ENCODE peak calls at places on chromosomes 11 and 22, in seven cellular contexts. J, L, W, T, D, A and Z are unnamed samples.
A peak's percentile ranks its signal among the peaks of the same experiment; 100 is the strongest.

GRCh38 chr11:45665206-45665932 is at the start of gene CHST1:
- DNase-seq in T (peak; percentile 28), J (peak; percentile 37), A (no peak), D (no peak), W (no peak), L (no peak), Z (no peak)

GRCh38 chr11:65643971-65644370 is 6.1 kb downstream of the SIPA1 start:
- DNase-seq in D (no peak), T (no peak), A (no peak), J (no peak), W (peak; percentile 42), L (no peak), Z (no peak)

GRCh38 chr11:120907971-120908370 is 115.9 kb upstream of the TBCEL start:
- DNase-seq in J (no peak), A (no peak), L (no peak), T (no peak), D (no peak), W (no peak), Z (no peak)

GRCh38 chr11:132284611-132285010 is 914.2 kb downstream of the NTM start:
- DNase-seq in W (no peak), A (no peak), L (no peak), T (no peak), J (no peak), D (no peak), Z (no peak)

GRCh38 chr22:47200273-47201051 is 438.0 kb downstream of the TBC1D22A start:
- DNase-seq in J (no peak), T (no peak), D (no peak), A (no peak), L (no peak), W (no peak), Z (no peak)

GRCh38 chr22:38955926-38956325 is 1.5 kb upstream of the APOBEC3A start:
- DNase-seq in D (no peak), A (no peak), L (no peak), W (no peak), J (no peak), T (no peak), Z (no peak)

GRCh38 chr11:126870021-126870420 is 130.5 kb downstream of the KIRREL3 start:
- DNase-seq in L (no peak), D (no peak), A (no peak), W (no peak), T (peak; percentile 18), J (no peak), Z (no peak)

GRCh38 chr11:57248780-57249383 is 11.8 kb upstream of the APLNR start:
- DNase-seq in T (peak; percentile 67), J (peak; percentile 64), W (peak; percentile 76), D (peak; percentile 11), L (no peak), A (peak; percentile 32), Z (no peak)

GRCh38 chr11:132312616-132313210 is 942.3 kb downstream of the NTM start:
- DNase-seq in A (no peak), J (no peak), L (no peak), W (peak; percentile 21), D (peak; percentile 1), T (no peak), Z (peak; percentile 38)

GRCh38 chr22:31128156-31128555 is 5.4 kb downstream of the INPP5J start:
- DNase-seq in A (no peak), L (no peak), W (no peak), T (no peak), D (no peak), J (no peak), Z (no peak)

GRCh38 chr11:27287205-27287604 is 75.8 kb downstream of the CCDC34 start:
- DNase-seq in D (no peak), T (no peak), J (no peak), A (no peak), W (no peak), L (no peak), Z (no peak)

GRCh38 chr11:76086713-76087635 is 119.3 kb downstream of the WNT11 start:
- DNase-seq in L (peak; percentile 55), W (no peak), T (peak; percentile 67), J (no peak), A (peak; percentile 69), D (no peak), Z (no peak)

GRCh38 chr11:45289369-45289768 is 3.2 kb upstream of the SYT13 start:
- DNase-seq in A (peak; percentile 11), J (no peak), T (peak; percentile 69), W (no peak), L (no peak), D (no peak), Z (no peak)

DNA sequence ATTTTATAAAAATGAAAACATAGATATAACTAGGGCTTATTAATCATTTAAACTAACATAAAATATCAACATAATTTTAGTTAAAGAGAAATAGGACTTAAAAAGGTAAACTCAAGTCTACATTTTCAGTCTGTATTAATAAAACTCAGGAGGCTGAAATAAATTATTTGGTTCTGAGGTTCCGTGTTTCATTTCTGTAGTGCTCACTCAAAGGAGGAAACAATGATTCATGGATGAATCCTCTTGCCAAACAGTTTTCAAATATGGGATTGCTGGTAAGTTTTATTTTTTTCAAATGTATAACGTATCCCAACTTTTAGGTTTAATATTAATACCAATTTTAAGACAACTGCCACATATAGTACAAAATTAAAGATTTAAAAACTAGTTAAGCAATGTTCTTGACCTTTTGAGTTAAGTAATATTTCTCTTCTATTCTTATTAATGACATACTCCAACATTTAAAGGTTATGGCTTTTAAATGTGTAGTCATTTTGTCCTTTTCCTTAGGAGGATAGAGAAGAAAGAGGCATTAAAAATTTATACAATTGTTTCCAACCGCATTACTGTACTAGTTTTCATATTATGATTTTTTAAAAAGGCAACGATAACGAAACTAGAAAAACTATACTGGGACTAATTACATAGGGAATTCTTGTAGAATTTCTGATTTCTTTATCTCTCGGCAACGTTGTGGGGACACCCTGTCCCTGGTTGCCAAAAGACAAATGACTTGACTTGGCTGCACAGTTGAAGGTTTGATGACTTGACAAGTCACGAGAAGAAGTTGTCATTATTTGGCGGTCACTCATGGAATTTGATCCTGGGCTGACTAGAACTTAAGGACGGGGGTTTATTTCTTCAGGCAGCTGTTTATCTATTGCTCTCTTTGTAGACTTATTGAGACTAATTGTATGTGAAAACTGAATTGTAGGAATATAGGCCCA is 69.2 kb upstream of the ADSL start:
- DNase-seq in J (no peak), D (no peak), A (no peak), L (no peak), T (no peak), W (no peak), Z (peak; percentile 26)
- H3K4me3 ChIP-seq in J (peak overlapping the region; percentile 6), D (peak overlapping the region; percentile 6), A (peak overlapping the region; percentile 61), L (peak overlapping the region; percentile 38), T (peak overlapping the region; percentile 57), W (no peak overlapping the region), Z (peak overlapping the region; percentile 36)

DNA sequence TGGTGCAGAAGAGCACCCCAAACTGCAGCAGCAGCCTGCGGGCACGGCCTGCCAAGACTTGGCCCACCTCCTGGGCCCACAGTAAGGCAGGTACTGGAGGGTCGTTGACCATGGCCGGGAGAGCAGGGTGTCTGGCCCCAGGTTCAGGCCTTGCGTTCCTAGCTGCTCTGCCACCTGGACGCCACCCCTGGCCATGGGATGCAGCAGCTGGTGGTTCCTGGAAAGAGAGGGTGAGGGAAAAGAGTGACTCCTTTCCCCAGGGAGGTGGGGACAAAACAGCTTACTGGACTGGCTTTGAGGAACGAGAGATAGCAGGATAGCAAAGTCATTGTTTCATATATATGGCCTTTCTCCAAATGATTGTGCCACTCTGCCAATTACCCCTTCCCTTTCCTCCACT is 1.8 kb downstream of the BSCL2 start:
- DNase-seq in A (no peak), T (no peak), L (no peak), J (no peak), D (no peak), W (no peak), Z (no peak)
- TF ChIP-seq CTCF in A (no peak), T (no peak), L (no peak), J (no peak), D (no peak), W (no peak), Z (no peak)

GRCh38 chr22:40535189-40535512 is 101.4 kb downstream of the MRTFA start:
- DNase-seq in J (no peak), A (no peak), L (no peak), D (no peak), W (no peak), T (no peak), Z (no peak)

GRCh38 chr22:40535642-40536041 is 100.9 kb downstream of the MRTFA start:
- DNase-seq in D (no peak), J (no peak), A (no peak), L (no peak), W (no peak), T (no peak), Z (no peak)

GRCh38 chr22:40531951-40532900 is 104.3 kb downstream of the MRTFA start:
- DNase-seq in W (no peak), A (no peak), J (no peak), L (no peak), D (no peak), T (no peak), Z (no peak)

GRCh38 chr22:40533712-40534378 is 102.7 kb downstream of the MRTFA start:
- DNase-seq in W (no peak), A (no peak), T (peak; percentile 52), L (no peak), J (no peak), D (no peak), Z (no peak)

DNA sequence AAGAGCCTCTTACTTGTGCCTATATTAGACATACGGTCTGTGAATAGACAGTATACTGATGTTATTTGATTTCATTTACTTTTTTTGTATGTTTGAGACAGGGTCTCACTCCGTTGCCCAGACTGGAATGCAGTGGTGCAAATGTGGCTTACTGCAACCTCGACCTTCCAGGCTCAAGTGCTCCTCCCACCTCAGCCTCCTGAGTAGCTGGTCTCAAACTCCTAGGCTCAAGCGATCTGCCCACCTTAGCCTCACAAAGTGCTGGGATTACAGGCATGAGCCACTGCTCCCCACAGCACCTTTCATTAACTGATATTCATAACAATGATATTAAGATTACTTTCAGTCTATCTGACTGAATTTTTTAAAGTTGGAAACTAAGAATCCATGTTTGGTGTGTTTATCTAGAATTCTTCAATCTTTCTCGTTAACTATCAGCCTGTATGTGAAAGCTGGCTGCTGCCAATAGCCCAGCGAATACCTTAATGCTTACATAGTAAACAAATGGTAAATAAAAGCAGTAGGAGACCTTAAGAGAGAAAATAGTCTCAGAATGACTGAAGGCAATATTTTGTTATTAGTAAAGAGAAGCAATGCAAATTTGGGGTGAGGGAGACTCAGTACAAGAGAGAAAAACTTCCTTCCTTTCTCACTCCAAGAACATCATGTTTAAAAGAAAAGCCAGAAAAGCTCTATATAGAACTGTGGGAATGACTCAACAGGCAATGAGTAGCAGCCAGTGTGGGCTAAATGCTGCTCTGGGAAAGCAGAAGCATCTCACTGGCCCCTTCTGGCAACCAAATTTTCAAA is 101.9 kb downstream of the MRTFA start:
- DNase-seq in W (no peak), D (no peak), A (no peak), L (no peak), T (peak; percentile 53), J (no peak), Z (no peak)
- H3K4me3 ChIP-seq in W (no peak overlapping the region), D (no peak overlapping the region), A (no peak overlapping the region), L (peak overlapping the region; percentile 28), T (no peak overlapping the region), J (no peak overlapping the region), Z (no peak overlapping the region)

DNA sequence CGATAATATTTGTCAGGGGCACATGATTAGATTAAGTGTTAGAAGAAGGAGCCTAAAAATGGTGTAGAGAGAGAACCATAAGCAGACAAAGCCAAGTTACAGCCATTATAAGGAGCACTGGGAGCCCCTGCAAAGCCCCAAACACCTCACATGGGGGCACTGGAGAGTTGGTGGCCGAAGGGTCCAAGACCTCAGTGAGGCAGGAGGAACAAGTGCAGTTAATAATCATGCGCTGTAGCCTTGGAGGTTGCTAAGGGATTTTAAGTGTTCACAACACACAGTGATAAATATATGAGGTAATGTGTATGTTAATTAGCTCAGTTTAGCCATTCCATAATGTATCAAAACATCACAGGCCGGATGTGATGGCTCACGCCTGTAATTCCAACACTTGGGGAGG is 54.4 kb upstream of the JAM3 start:
- DNase-seq in L (no peak), W (no peak), J (no peak), T (no peak), D (no peak), A (no peak), Z (no peak)
- TF ChIP-seq CTCF in L (no peak), W (peak; percentile 19), J (no peak), T (no peak), D (peak; percentile 34), A (peak; percentile 40), Z (peak; percentile 25)